ENCODE peak calls at places on chromosome 19, in four cellular contexts. F is H9, K is H1, Y is mesenchymal stem cell. V is an unnamed sample.

GRCh38 chr19:434152-434960 is 25.4 kb upstream of the C2CD4C start:
- DNase-seq in K (no peak), F (no peak), Y (no peak), V (no peak)

GRCh38 chr19:8571006-8571411 is 6.2 kb downstream of the MYO1F start:
- DNase-seq in F (no peak), K (no peak), Y (peak), V (no peak)

GRCh38 chr19:35553385-35554000 is 8.1 kb downstream of the TMEM147 start:
- DNase-seq in Y (no peak), F (no peak), K (no peak), V (no peak)

GRCh38 chr19:43596842-43597461 is 557 bp downstream of the ZNF576 start:
- DNase-seq in F (no peak), K (no peak), Y (peak), V (no peak)

GRCh38 chr19:36528921-36529518 is 949 bp upstream of the ZNF260 start:
- DNase-seq in F (peak), K (no peak), Y (no peak), V (peak)

GRCh38 chr19:12603714-12604113 is 6.9 kb downstream of the ZNF490 start:
- DNase-seq in K (no peak), F (no peak), Y (no peak), V (no peak)

GRCh38 chr19:18074192-18074591 is 12.5 kb downstream of the IL12RB1 start:
- DNase-seq in K (no peak), Y (no peak), F (no peak), V (no peak)

GRCh38 chr19:28463493-28464053 is 749.4 kb downstream of the UQCRFS1 start:
- DNase-seq in F (no peak), K (no peak), Y (no peak), V (no peak)

GRCh38 chr19:58123354-58123753 is 25.3 kb upstream of the ZSCAN18 start:
- DNase-seq in Y (no peak), K (no peak), F (no peak), V (no peak)

GRCh38 chr19:40702337-40703012 is 12.0 kb upstream of the NUMBL start:
- DNase-seq in Y (peak), F (peak), K (no peak), V (peak)

GRCh38 chr19:6044056-6044805 is 66.1 kb downstream of the RFX2 start:
- DNase-seq in F (no peak), Y (no peak), K (no peak), V (no peak)

GRCh38 chr19:11663162-11663561 is 65.9 kb downstream of the ZNF627 start:
- DNase-seq in Y (no peak), F (no peak), K (no peak), V (no peak)

GRCh38 chr19:19213822-19214558 is 2.2 kb downstream of the NCAN start:
- DNase-seq in K (no peak), Y (no peak), F (no peak), V (no peak)

GRCh38 chr19:29410974-29411615 is 114.7 kb upstream of the VSTM2B start:
- DNase-seq in K (no peak), Y (no peak), F (no peak), V (no peak)

GRCh38 chr19:42816901-42817300 is 51.4 kb upstream of the PSG8 start:
- DNase-seq in K (no peak), F (no peak), Y (no peak), V (no peak)

GRCh38 chr19:41926861-41927809 is 1.1 kb downstream of the ERFL start:
- DNase-seq in F (no peak), Y (no peak), K (no peak), V (no peak)

GRCh38 chr19:50975766-50976165 is 6.4 kb upstream of the KLK6 start:
- DNase-seq in K (no peak), Y (no peak), F (peak), V (no peak)

GRCh38 chr19:53007200-53008054 is 6.3 kb upstream of the ERVV-1 start:
- DNase-seq in K (no peak), F (no peak), Y (no peak), V (peak)

GRCh38 chr19:12837225-12837624 is 1.1 kb upstream of the MAST1 start:
- DNase-seq in K (no peak), F (no peak), Y (no peak), V (no peak)

GRCh38 chr19:13865578-13866462 is 11.1 kb upstream of the NANOS3 start:
- DNase-seq in Y (no peak), K (no peak), F (no peak), V (no peak)
- H2BK12ac ChIP-seq in Y (no peak), K (peak), F (no peak), V (no peak)

DNA sequence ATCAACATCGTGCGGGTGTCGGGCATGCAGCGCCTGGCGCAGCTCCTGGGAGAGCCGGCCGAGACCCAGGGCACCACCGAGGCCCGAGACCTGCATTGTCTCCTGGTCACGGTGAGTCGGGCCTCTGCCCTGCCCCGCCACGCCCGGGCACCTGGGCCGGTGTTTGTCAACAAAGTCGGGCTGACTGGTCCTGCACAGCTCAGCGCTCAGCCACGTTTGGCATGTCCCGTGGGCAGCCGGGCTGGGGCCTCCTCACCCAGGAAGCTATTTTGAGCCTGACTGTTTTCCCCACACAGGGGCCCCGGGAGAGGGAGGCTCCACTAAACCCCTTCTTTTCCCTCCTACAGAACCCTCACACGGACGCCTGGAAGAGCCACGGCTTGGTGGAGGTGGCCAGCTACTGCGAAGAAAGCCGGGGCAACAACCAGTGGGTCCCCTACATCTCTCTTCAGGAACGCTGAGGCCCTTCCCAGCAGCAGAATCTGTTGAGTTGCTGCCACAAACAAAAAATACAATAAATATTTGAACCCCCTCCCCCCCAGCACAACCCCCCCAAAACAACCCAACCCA is 1.3 kb downstream of the GADD45B start:
- DNase-seq in F (no peak), K (no peak), Y (peak), V (peak)
- H3K14ac ChIP-seq in F (no peak), K (no peak), Y (no peak), V (peak)

GRCh38 chr19:38528931-38529330 is 88.8 kb downstream of the MAP4K1 start:
- DNase-seq in K (no peak), F (no peak), Y (no peak), V (no peak)
- H2BK12ac ChIP-seq in K (no peak), F (no peak), Y (no peak), V (no peak)

GRCh38 chr19:49135686-49136085 is 16.3 kb downstream of the PPFIA3 start:
- DNase-seq in K (no peak), F (no peak), Y (no peak), V (no peak)

GRCh38 chr19:49133621-49134454 is 14.5 kb downstream of the PPFIA3 start:
- DNase-seq in Y (peak), F (peak), K (no peak), V (peak)

GRCh38 chr19:49132974-49133609 is 13.7 kb downstream of the PPFIA3 start:
- DNase-seq in K (no peak), Y (no peak), F (peak), V (no peak)

GRCh38 chr19:49140951-49141350 is 14.2 kb downstream of the HRC start:
- DNase-seq in Y (no peak), K (no peak), F (no peak), V (no peak)

DNA sequence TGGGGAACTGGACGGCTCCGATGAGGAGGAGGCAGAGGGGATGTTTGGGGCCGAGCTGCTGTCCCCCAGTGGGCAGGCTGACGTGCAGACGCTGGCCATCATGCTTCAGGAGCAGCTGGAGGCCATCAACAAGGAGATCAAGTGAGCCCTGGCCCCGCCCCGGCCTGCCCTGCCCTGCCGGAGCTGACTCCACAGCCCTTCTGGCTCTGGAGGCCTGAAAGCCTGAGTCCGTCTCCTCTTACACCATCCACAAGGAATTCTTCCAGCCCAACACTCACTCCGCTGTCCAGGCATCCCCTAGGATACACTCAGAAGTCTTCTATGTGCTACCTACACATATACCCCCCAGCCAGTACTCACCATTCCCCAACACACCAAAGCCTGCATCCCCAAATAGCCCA is 17.4 kb downstream of the PPFIA3 start:
- DNase-seq in Y (peak), K (no peak), F (no peak), V (peak)
- H3K14ac ChIP-seq in Y (no peak), K (no peak), F (no peak), V (no peak)

GRCh38 chr19:44942067-44942571 is at the start of gene APOC4:
- DNase-seq in F (no peak), K (no peak), Y (no peak), V (no peak)
- H2BK12ac ChIP-seq in F (no peak), K (peak), Y (no peak), V (no peak)

GRCh38 chr19:31329819-31330218 is 19.4 kb downstream of the TSHZ3 start:
- DNase-seq in Y (no peak), K (no peak), F (no peak), V (no peak)

GRCh38 chr19:31332096-31332495 is 17.1 kb downstream of the TSHZ3 start:
- DNase-seq in K (no peak), F (no peak), Y (peak), V (no peak)

GRCh38 chr19:31330761-31331160 is 18.5 kb downstream of the TSHZ3 start:
- DNase-seq in F (no peak), Y (no peak), K (no peak), V (no peak)

GRCh38 chr19:31330237-31330636 is 19.0 kb downstream of the TSHZ3 start:
- DNase-seq in F (no peak), Y (no peak), K (no peak), V (no peak)

GRCh38 chr19:31331536-31331935 is 17.7 kb downstream of the TSHZ3 start:
- DNase-seq in K (no peak), F (no peak), Y (no peak), V (no peak)
- H3K14ac ChIP-seq in K (no peak), F (no peak), Y (no peak), V (no peak)

GRCh38 chr19:16402076-16402475 is 69.7 kb downstream of the EPS15L1 start:
- DNase-seq in Y (no peak), F (no peak), K (no peak), V (no peak)

GRCh38 chr19:16404396-16404795 is 67.4 kb downstream of the EPS15L1 start:
- DNase-seq in F (no peak), K (no peak), Y (no peak), V (no peak)

GRCh38 chr19:16400911-16401675 is 70.7 kb downstream of the EPS15L1 start:
- DNase-seq in Y (no peak), K (no peak), F (no peak), V (no peak)

GRCh38 chr19:16405091-16405490 is 66.7 kb downstream of the EPS15L1 start:
- DNase-seq in K (no peak), F (no peak), Y (no peak), V (no peak)

DNA sequence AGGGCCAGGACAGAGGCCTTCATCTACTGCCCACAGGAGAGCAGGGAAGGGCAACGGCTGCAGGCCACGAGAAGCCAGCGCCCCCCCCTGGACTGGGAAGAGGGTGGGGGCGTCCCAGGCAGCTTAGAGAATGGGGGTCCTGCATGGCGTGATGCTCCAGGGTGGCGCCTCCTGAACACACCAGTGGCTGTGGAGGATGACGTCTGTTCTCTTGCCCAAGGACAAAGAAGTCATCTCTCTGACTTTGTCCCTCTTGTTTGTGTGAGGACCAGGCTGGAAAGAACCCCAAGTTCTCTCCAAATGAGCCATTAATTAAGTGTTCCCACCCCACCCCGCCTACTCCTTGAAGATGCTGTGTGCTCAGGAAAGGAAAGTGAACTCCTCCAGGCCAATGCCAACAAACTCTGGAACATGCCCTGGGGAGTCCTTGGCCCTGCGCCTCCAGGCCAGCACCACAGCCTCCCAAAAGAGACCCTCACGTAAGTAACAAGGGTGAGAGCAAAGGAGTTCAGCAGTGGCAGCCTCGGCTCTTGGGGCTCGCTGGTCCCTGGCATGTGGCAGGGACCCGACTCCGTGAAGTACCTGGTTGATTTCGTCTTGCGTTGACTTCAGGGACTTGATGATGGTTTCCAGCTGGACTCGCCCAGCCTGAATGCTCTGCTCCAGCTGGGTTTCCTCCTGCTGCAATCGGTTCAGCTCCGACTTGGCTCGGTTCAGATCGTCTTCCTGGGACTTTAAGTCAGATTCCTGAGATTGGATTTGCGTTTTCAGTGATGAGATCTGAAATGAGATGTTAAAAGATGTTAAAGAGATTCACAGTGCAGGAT is 68.4 kb downstream of the EPS15L1 start:
- DNase-seq in F (no peak), K (no peak), Y (no peak), V (no peak)
- H2BK12ac ChIP-seq in F (no peak), K (no peak), Y (no peak), V (no peak)

DNA sequence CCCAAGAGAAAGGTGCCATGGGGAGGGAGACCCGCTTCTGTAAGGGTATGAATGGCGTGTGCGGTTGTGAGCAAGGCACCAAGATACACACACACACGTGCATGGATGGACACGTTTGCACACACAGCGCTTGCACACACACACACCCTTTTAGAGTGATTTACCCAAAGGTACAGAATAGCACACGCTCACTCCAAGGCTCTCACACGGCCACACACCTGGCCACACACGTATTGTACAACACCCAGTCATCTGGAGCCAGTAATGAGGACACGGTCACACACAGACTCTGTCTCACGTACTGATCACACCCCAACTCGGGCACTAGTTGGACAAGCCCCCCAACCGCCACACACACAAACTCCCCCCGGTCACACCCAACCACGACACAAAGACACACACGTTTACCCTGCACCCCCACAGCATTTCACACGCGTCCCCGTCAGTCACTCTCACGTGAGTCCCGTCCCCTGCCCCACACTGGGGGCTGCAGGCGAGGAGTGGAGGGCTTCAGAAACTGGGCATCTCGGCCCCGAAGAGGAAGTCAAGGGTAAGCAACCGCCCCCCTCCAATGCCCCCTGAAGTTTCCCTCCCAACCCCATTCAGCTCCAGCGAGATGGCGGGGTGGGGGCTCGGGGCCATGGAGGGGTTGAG is 779 bp downstream of the OLFM2 start:
- DNase-seq in F (peak), Y (no peak), K (no peak), V (no peak)
- H3K14ac ChIP-seq in F (peak), Y (peak), K (no peak), V (no peak)

DNA sequence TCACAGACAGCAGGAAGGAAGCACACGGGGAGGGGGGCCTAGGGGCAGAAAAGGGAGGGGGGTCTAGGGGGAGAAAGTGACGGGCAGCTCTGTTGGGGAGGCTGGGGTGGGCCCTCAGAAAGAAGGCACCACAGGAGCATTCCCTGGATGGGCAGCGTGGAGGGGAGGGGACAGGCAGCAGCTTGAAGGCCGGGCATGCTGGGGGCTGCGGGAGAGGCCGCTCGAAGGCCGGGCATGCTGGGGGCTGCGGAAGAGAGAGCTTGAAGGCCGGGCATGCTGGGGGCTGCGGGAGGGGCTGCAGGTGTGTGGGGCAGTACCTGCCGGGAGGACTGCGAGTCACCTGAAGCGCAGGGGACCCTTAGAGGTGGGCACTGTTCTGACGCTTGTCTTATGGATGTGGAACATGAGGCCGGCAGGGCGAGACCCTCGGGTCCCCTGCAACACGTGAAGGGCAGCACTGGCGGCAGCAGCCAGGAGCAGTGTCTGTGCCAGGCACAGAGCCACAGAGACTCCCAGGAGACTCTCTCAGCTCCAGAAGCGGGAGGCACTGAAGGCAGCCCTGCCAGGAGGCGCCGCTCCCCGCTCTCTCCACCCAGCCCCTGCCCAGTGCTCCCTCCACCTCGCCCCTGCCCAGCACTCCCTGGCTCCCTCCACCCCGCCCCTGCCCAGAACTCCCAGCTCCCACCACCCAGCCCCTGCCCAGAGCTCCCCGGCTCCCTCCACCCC is 13.3 kb downstream of the ZNF787 start:
- DNase-seq in Y (no peak), K (no peak), F (no peak), V (no peak)
- H2BK12ac ChIP-seq in Y (no peak), K (no peak), F (no peak), V (no peak)

V was measured in trophoblast cell.